ENCODE peak calls at places on chromosome 22, in four cellular contexts. O is H9, F is IMR-90, E is mesenchymal stem cell. C is an unnamed sample.

GRCh38 chr22:49849161-49850020 is 4.3 kb upstream of the ZBED4 start:
- DNase-seq in O (no peak), F (no peak), E (no peak), C (no peak)

GRCh38 chr22:40463017-40463631 is 92.7 kb downstream of the SGSM3 start:
- DNase-seq in O (no peak), F (no peak), E (no peak), C (no peak)

GRCh38 chr22:49753961-49754673 is 73.6 kb downstream of the BRD1 start:
- DNase-seq in O (peak), F (no peak), E (no peak), C (no peak)

GRCh38 chr22:24208012-24208749 is 26.9 kb downstream of the SUSD2 start:
- DNase-seq in O (no peak), F (peak), E (peak), C (no peak)

GRCh38 chr22:10741210-10741609 is 4786.8 kb upstream of the OR11H1 start:
- DNase-seq in O (no peak), F (no peak), E (no peak), C (no peak)

GRCh38 chr22:22099194-22099486 is 116.6 kb upstream of the TOP3B start:
- DNase-seq in O (no peak), F (no peak), E (no peak), C (no peak)

GRCh38 chr22:23305321-23305910 is 125.1 kb downstream of the BCR start:
- DNase-seq in O (no peak), F (peak), E (peak), C (no peak)

GRCh38 chr22:27274770-27275449 is 526.6 kb downstream of the MN1 start:
- DNase-seq in O (no peak), F (peak), E (no peak), C (no peak)

GRCh38 chr22:23282516-23282915 is 102.2 kb downstream of the BCR start:
- DNase-seq in O (no peak), F (no peak), E (no peak), C (no peak)

GRCh38 chr22:41780714-41781507 is 19.6 kb upstream of the CCDC134 start:
- DNase-seq in O (no peak), F (peak), E (peak), C (no peak)

GRCh38 chr22:39135092-39135896 is 17.2 kb downstream of the CBX7 start:
- DNase-seq in O (peak), F (no peak), E (peak), C (no peak)

GRCh38 chr22:43823353-43823908 is 11.3 kb upstream of the EFCAB6 start:
- DNase-seq in O (peak), F (no peak), E (no peak), C (no peak)

DNA sequence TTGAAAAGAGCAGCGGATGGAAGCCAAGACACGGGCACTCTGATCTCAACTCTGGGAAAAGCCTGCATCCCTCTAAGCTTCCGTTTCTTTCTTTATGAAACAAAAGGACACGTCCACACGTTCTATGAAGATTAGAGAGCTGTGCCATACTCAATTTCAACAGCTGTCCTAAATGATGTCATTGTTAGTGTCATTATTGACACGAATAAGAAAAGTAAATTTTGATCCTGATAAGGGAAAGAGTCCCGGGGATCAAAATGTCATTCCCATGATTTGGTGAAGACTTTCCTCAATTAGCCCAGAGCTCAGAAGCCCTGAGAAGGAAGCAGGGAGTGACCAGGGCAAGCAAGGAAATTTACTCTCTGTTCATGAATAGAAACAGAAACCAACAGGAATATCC is 356.7 kb downstream of the LARGE1 start:
- DNase-seq in O (no peak), F (no peak), E (no peak), C (no peak)
- H3K14ac ChIP-seq in O (no peak), F (no peak), E (no peak), C (no peak)

DNA sequence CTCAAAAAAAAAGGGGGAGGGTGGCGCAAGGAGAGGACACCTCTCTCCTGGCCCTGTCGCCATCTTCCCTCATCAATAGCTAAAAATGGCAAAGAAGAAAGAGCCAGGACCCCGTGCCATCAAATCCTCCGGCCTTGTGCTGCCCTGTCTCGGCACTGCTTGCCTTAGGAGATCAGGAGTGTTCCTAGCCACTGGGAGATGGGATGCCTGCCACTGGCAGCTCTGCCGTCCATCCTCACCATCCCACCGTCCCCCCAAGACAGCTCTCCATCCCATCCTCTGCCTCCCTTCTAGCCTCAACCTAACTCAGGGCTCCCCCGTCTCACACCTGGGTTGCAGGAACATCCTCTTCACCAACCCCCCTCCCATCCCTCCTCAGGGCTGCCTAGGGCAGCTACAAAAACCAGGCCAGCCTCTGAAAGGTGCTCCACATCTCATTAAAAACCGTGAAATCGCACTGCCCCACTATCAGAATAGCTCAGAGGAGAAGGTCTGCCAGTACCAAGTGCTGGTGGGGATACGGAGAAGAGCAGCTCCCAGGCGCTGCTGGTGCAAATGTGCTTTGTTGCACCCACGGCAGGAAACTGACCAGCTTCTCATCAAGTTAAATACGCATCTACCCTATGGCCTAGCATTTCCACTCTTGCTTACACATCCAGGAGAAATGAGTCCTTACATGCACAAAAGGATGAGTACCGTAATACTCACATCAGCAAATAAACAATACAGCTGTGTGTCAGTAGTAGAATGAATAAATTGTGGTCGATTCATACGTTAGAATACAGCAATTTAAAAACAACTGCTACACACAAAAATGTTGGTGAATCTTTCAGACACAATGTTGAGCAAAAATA is 31.7 kb upstream of the GCAT start:
- DNase-seq in O (no peak), F (peak), E (peak), C (no peak)
- H3K14ac ChIP-seq in O (no peak), F (peak), E (no peak), C (no peak)

GRCh38 chr22:20015971-20016733 is 471 bp downstream of the ARVCF start:
- DNase-seq in O (peak), F (no peak), E (peak), C (no peak)
- H3K14ac ChIP-seq in O (no peak), F (no peak), E (no peak), C (peak)

GRCh38 chr22:37892566-37893338 is 13.3 kb upstream of the MICALL1 start:
- DNase-seq in O (no peak), F (no peak), E (no peak), C (no peak)

GRCh38 chr22:37893583-37893983 is 12.5 kb upstream of the MICALL1 start:
- DNase-seq in O (no peak), F (no peak), E (no peak), C (no peak)

GRCh38 chr22:37896939-37897338 is 9.2 kb upstream of the MICALL1 start:
- DNase-seq in O (no peak), F (no peak), E (no peak), C (no peak)

GRCh38 chr22:37896181-37896592 is 9.9 kb upstream of the MICALL1 start:
- DNase-seq in O (peak), F (peak), E (peak), C (no peak)

DNA sequence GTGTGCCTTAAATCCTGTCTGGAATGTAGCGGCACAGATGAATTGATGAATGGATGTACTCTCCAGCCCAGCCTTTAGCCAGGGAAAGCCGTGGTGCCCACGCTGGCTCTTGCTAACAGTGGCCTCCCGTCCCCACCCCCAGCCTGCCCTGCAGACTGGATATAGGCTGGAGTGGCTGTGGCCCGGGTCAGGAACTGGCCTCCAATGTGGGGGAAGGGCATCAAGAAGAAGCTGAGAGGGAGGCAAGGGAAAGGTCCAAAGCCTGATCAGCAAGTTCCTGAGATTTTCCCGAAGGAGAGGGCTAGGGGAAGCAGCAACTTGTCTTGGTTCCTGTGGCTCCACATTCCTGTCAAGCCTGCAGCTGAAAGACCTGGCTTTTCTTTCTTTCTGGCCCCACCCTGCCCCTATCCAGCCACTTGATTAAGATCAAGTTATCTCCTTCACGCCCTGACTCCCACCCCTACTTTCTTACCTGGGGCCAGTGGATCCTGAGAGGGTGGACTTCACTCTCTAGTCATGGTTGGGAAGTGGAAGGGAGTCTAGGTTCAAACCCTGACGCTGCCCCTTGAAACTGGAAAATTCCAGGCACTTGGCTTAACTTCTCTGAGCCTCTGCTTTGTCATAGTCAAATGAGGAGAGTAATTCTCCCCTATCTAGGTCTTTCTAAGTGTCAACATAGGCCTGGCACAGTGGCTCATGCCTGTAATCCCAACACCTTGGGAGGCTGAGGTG is 11.0 kb upstream of the MICALL1 start:
- DNase-seq in O (peak), F (no peak), E (peak), C (peak)
- H3K14ac ChIP-seq in O (peak), F (no peak), E (no peak), C (no peak)

DNA sequence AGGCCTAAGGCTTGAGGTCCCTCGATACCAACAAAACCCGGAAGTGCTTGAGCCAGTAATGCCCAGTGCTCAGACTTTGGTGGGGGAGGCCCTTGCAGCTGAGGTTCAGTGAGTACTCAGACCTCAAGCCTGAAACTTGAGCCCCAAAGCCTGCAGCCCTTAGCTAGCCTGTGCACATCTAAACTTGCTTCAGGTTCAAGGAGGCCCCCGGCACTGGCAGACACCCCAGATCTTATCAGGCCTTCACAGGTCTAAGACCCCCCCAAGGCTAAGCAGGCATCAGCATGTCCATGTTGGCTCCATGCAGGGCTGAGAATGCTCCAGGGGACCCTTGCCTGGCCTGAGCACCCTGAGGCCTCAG is 993 bp upstream of the CASTOR1 start:
- DNase-seq in O (no peak), F (peak), E (peak), C (peak)
- H3K14ac ChIP-seq in O (no peak), F (no peak), E (no peak), C (no peak)

DNA sequence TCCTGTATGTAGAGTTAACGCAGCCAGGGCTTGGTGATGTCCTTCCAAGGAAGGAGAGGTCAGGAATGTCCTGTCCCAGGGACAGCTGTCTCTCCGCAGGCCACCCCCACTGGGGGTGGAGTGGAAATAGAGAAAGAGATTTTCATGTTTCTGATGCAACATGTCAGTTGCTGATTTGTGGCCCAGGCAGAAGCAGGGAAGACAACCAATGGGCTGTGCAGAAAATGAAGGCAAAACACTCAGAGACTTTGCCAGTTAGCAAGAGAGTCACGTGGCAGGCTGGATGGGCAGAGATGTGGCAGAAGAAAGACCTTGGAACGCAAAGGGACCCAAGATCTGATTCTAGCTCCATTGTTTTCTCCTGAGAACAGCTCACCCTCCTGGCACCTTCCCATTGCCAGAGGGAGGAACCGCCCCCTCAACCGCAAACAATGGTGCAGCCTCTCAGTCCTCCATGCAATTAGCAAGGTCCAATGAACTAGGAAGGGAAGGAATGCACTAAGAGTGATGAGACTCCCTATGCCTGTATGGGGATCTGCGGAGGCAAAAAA is 71.0 kb downstream of the SYN3 start:
- DNase-seq in O (peak), F (no peak), E (no peak), C (peak)
- H3K14ac ChIP-seq in O (no peak), F (no peak), E (no peak), C (no peak)

GRCh38 chr22:45925811-45926351 is 51.1 kb downstream of the WNT7B start:
- DNase-seq in O (no peak), F (no peak), E (no peak), C (no peak)
- H3K14ac ChIP-seq in O (no peak), F (no peak), E (no peak), C (no peak)

C was measured in neuronal stem cell.